ENCODE peak calls at places on chromosomes 2 and 18, in six cellular contexts. K, P, V, E, H and B are unnamed samples.

GRCh38 chr18:3836937-3837336 is 387.0 kb downstream of the TGIF1 start:
- DNase-seq in V (no peak), E (no peak), P (no peak), H (no peak), K (no peak), B (no peak)

GRCh38 chr2:61758991-61759390 is 94.9 kb downstream of the FAM161A start:
- DNase-seq in V (no peak), E (no peak), K (peak; percentile 88), P (no peak), H (no peak), B (peak; percentile 34)

GRCh38 chr18:31225668-31226067 is 63.0 kb upstream of the DSC1 start:
- DNase-seq in V (peak; percentile 64), H (no peak), K (no peak), P (no peak), E (peak; percentile 83), B (no peak)

GRCh38 chr18:23958036-23958435 is 56.5 kb upstream of the TTC39C start:
- DNase-seq in P (no peak), V (no peak), E (no peak), K (peak; percentile 52), H (no peak), B (no peak)

GRCh38 chr18:31316974-31317373 is 986 bp upstream of the DSG1 start:
- DNase-seq in E (no peak), H (no peak), V (no peak), P (no peak), K (no peak), B (no peak)

GRCh38 chr2:36455011-36455410 is 99.4 kb downstream of the CRIM1 start:
- DNase-seq in P (no peak), V (no peak), E (no peak), K (no peak), H (no peak), B (no peak)

GRCh38 chr18:13372405-13372995 is 153.9 kb downstream of the LDLRAD4 start:
- DNase-seq in V (no peak), E (no peak), K (peak; percentile 12), H (no peak), P (no peak), B (no peak)

GRCh38 chr2:43405829-43406228 is 179.4 kb upstream of the ZFP36L2 start:
- DNase-seq in P (no peak), K (no peak), E (no peak), H (no peak), V (no peak), B (no peak)

GRCh38 chr18:62485684-62486083 is 37.1 kb upstream of the ZCCHC2 start:
- DNase-seq in K (peak; percentile 90), P (peak; percentile 86), V (no peak), E (no peak), H (peak; percentile 94), B (peak; percentile 72)

GRCh38 chr18:79904357-79905147 is 46.9 kb downstream of the SLC66A2 start:
- DNase-seq in P (no peak), K (no peak), E (no peak), V (no peak), H (no peak), B (no peak)

GRCh38 chr18:37334494-37335125 is 231.0 kb downstream of the CELF4 start:
- DNase-seq in H (no peak), K (peak; percentile 89), E (peak; percentile 30), V (no peak), P (no peak), B (no peak)

GRCh38 chr2:71546777-71547281 is 93.5 kb downstream of the DYSF start:
- DNase-seq in V (no peak), P (no peak), E (no peak), K (no peak), H (no peak), B (no peak)

GRCh38 chr2:71547616-71548285 is 94.4 kb downstream of the DYSF start:
- DNase-seq in P (no peak), E (no peak), H (no peak), V (no peak), K (no peak), B (no peak)

GRCh38 chr2:71545572-71546274 is 92.4 kb downstream of the DYSF start:
- DNase-seq in V (peak; percentile 87), H (peak; percentile 75), P (peak; percentile 57), K (peak; percentile 71), E (peak; percentile 80), B (peak; percentile 82)

GRCh38 chr2:71544919-71545571 is 91.7 kb downstream of the DYSF start:
- DNase-seq in H (peak; percentile 37), V (no peak), P (no peak), K (no peak), E (no peak), B (no peak)

DNA sequence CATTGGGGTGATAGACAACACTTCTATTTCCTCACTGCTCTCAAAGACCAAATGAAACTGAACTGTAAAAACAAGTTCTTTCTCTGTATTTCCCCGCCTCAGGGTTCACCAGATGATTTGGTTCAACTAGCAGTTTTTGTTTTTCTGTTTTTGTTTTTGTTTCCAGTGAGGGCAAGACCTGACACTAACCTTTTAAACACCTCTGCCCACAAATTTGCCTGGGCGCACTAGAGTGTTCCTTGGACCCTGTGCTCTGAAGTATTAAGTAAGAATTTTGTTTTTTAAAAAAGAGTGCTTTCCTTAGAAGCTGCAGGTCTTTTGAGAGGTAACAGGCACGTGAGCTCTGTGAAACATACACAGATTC is 92.9 kb downstream of the DYSF start:
- DNase-seq in V (no peak), P (no peak), K (no peak), H (no peak), E (no peak), B (no peak)
- TF ChIP-seq EZH2 in V (no peak), P (no peak), K (no peak), H (no peak), E (no peak), B (no peak)

GRCh38 chr2:45962522-45962921 is 311.0 kb downstream of the PRKCE start:
- DNase-seq in E (no peak), P (peak; percentile 68), K (peak; percentile 95), H (peak; percentile 90), V (no peak), B (peak; percentile 60)

GRCh38 chr2:45964226-45964841 is 312.9 kb downstream of the PRKCE start:
- DNase-seq in E (no peak), H (peak; percentile 100), P (peak; percentile 97), V (no peak), K (peak; percentile 96), B (peak; percentile 58)

GRCh38 chr2:45957533-45958227 is 306.2 kb downstream of the PRKCE start:
- DNase-seq in E (no peak), V (no peak), K (no peak), P (no peak), H (no peak), B (no peak)

GRCh38 chr2:45963816-45964215 is 312.3 kb downstream of the PRKCE start:
- DNase-seq in P (peak; percentile 66), V (no peak), E (no peak), K (no peak), H (no peak), B (no peak)

GRCh38 chr2:45960057-45960863 is 308.8 kb downstream of the PRKCE start:
- DNase-seq in H (peak; percentile 68), E (no peak), V (no peak), P (no peak), K (no peak), B (peak; percentile 27)
- TF ChIP-seq EZH2phosphoT487 in H (no peak), E (no peak), V (no peak), P (no peak), K (no peak), B (no peak)

GRCh38 chr2:157628282-157628531 is 457 bp downstream of the ACVR1C start:
- DNase-seq in P (no peak), V (no peak), K (no peak), H (no peak), E (no peak), B (no peak)
- TF ChIP-seq EZH2 in P (no peak), V (peak; percentile 18), K (no peak), H (no peak), E (peak; percentile 64), B (no peak)

DNA sequence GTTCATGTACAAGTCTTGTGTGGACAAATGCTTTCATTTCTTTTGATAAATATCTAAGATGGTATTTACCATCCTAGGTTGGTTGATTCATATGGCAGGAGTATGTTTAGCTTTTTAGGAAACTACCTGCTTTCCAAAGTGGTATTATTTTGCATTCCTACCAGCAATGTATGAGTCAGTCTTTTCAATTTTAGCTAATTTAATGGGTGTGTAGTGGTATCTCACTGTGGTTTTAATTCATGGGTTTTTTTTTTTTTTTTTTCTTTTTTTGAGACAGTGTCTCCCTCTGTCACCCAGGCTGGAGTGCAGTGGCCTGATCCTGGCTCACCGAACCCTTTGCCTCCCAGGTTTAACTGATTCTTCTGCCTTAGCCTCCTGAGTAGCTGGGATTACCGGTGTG is 4.2 kb downstream of the ZNF512 start:
- DNase-seq in E (no peak), V (no peak), P (no peak), K (no peak), H (peak; percentile 25), B (no peak)
- TF ChIP-seq EZH2phosphoT487 in E (no peak), V (no peak), P (no peak), K (no peak), H (no peak), B (no peak)

GRCh38 chr2:219626540-219626939 is 890 bp upstream of the SLC4A3 start:
- DNase-seq in E (no peak), K (no peak), P (no peak), H (no peak), V (no peak), B (no peak)
- TF ChIP-seq EZH2 in E (no peak), K (no peak), P (no peak), H (no peak), V (no peak), B (no peak)

GRCh38 chr2:21041462-21041861 is 2.4 kb downstream of the APOB start:
- DNase-seq in K (no peak), P (no peak), H (no peak), E (no peak), V (no peak), B (no peak)

GRCh38 chr2:21042958-21043743 is 722 bp downstream of the APOB start:
- DNase-seq in K (peak; percentile 62), H (peak; percentile 51), P (peak; percentile 8), V (peak; percentile 87), E (peak; percentile 91), B (peak; percentile 86)

GRCh38 chr2:21040468-21041377 is 3.1 kb downstream of the APOB start:
- DNase-seq in E (no peak), H (no peak), K (no peak), P (no peak), V (no peak), B (no peak)

GRCh38 chr2:21042708-21042957 is 1.2 kb downstream of the APOB start:
- DNase-seq in K (no peak), P (no peak), E (no peak), H (no peak), V (no peak), B (no peak)

GRCh38 chr2:21041943-21042707 is 1.7 kb downstream of the APOB start:
- DNase-seq in K (peak; percentile 20), E (no peak), H (no peak), P (no peak), V (peak; percentile 5), B (peak; percentile 51)
- TF ChIP-seq EZH2phosphoT487 in K (no peak), E (no peak), H (no peak), P (no peak), V (no peak), B (no peak)